ENCODE peak calls at places on chromosomes 3 and 15, in seven cellular contexts. One of them, this sample, is unnamed.

GRCh38 chr15:93854088-93854487 is 377.3 kb upstream of the MCTP2 start:
- DNase-seq in effector memory CD4-positive, alpha-beta T cell: no peak
- DNase-seq in A549: no peak
- DNase-seq in esophagus squamous epithelium: no peak
- DNase-seq in pancreas: no peak
- DNase-seq in mammary epithelial cell: no peak
- DNase-seq in HepG2: no peak
- DNase-seq in this sample: no peak

GRCh38 chr3:58667229-58667628 is 655 bp upstream of the FAM3D start:
- DNase-seq in HepG2: no peak
- DNase-seq in A549: no peak
- DNase-seq in effector memory CD4-positive, alpha-beta T cell: no peak
- DNase-seq in mammary epithelial cell: no peak
- DNase-seq in esophagus squamous epithelium: no peak
- DNase-seq in pancreas: no peak
- DNase-seq in this sample: no peak

GRCh38 chr3:171672124-171672523 is 138.2 kb downstream of the PLD1 start:
- DNase-seq in A549: no peak
- DNase-seq in pancreas: no peak
- DNase-seq in HepG2: no peak
- DNase-seq in effector memory CD4-positive, alpha-beta T cell: no peak
- DNase-seq in esophagus squamous epithelium: no peak
- DNase-seq in mammary epithelial cell: no peak
- DNase-seq in this sample: no peak

GRCh38 chr3:175646865-175647264 is 787.7 kb downstream of the NAALADL2 start:
- DNase-seq in effector memory CD4-positive, alpha-beta T cell: no peak
- DNase-seq in HepG2: no peak
- DNase-seq in A549: no peak
- DNase-seq in pancreas: no peak
- DNase-seq in mammary epithelial cell: no peak
- DNase-seq in esophagus squamous epithelium: no peak
- DNase-seq in this sample: no peak

GRCh38 chr15:64896371-64897069 is 15.2 kb upstream of the ANKDD1A start:
- DNase-seq in effector memory CD4-positive, alpha-beta T cell: no peak
- DNase-seq in HepG2: no peak
- DNase-seq in esophagus squamous epithelium: no peak
- DNase-seq in pancreas: no peak
- DNase-seq in A549: no peak
- DNase-seq in mammary epithelial cell: no peak
- DNase-seq in this sample: no peak

GRCh38 chr3:165837058-165837525 is at the start of gene BCHE:
- DNase-seq in effector memory CD4-positive, alpha-beta T cell: no peak
- DNase-seq in mammary epithelial cell: no peak
- DNase-seq in esophagus squamous epithelium: no peak
- DNase-seq in HepG2: no peak
- DNase-seq in A549: peak
- DNase-seq in pancreas: peak
- DNase-seq in this sample: peak

GRCh38 chr3:166425900-166426611 is 588.8 kb upstream of the BCHE start:
- DNase-seq in esophagus squamous epithelium: no peak
- DNase-seq in effector memory CD4-positive, alpha-beta T cell: no peak
- DNase-seq in A549: no peak
- DNase-seq in pancreas: no peak
- DNase-seq in mammary epithelial cell: no peak
- DNase-seq in HepG2: peak
- DNase-seq in this sample: no peak

GRCh38 chr3:138381413-138381901 is 33.1 kb downstream of the MRAS start:
- DNase-seq in mammary epithelial cell: no peak
- DNase-seq in esophagus squamous epithelium: no peak
- DNase-seq in HepG2: no peak
- DNase-seq in A549: no peak
- DNase-seq in pancreas: no peak
- DNase-seq in effector memory CD4-positive, alpha-beta T cell: no peak
- DNase-seq in this sample: no peak

GRCh38 chr3:144055604-144056003 is 84.0 kb downstream of the DIPK2A start:
- DNase-seq in esophagus squamous epithelium: no peak
- DNase-seq in pancreas: no peak
- DNase-seq in effector memory CD4-positive, alpha-beta T cell: no peak
- DNase-seq in A549: no peak
- DNase-seq in HepG2: no peak
- DNase-seq in mammary epithelial cell: no peak
- DNase-seq in this sample: no peak

GRCh38 chr3:39519554-39519953 is 52.1 kb downstream of the MOBP start:
- DNase-seq in effector memory CD4-positive, alpha-beta T cell: no peak
- DNase-seq in HepG2: no peak
- DNase-seq in pancreas: no peak
- DNase-seq in mammary epithelial cell: no peak
- DNase-seq in A549: no peak
- DNase-seq in esophagus squamous epithelium: no peak
- DNase-seq in this sample: no peak

GRCh38 chr15:58146734-58147133 is 8.6 kb downstream of the AQP9 start:
- DNase-seq in esophagus squamous epithelium: no peak
- DNase-seq in pancreas: no peak
- DNase-seq in effector memory CD4-positive, alpha-beta T cell: no peak
- DNase-seq in A549: peak
- DNase-seq in mammary epithelial cell: peak
- DNase-seq in HepG2: no peak
- DNase-seq in this sample: no peak

GRCh38 chr3:2446146-2446545 is 347.5 kb downstream of the CNTN4 start:
- DNase-seq in HepG2: no peak
- DNase-seq in mammary epithelial cell: no peak
- DNase-seq in pancreas: no peak
- DNase-seq in esophagus squamous epithelium: no peak
- DNase-seq in effector memory CD4-positive, alpha-beta T cell: no peak
- DNase-seq in A549: no peak
- DNase-seq in this sample: no peak

GRCh38 chr3:50515565-50516047 is 12.2 kb upstream of the CACNA2D2 start:
- DNase-seq in pancreas: no peak
- DNase-seq in effector memory CD4-positive, alpha-beta T cell: no peak
- DNase-seq in mammary epithelial cell: no peak
- DNase-seq in A549: no peak
- DNase-seq in esophagus squamous epithelium: no peak
- DNase-seq in HepG2: peak
- DNase-seq in this sample: no peak

GRCh38 chr3:71542548-71543370 is 40.8 kb downstream of the FOXP1 start:
- DNase-seq in HepG2: no peak
- DNase-seq in effector memory CD4-positive, alpha-beta T cell: no peak
- DNase-seq in A549: peak
- DNase-seq in pancreas: no peak
- DNase-seq in mammary epithelial cell: peak
- DNase-seq in esophagus squamous epithelium: peak
- DNase-seq in this sample: peak

GRCh38 chr3:72164635-72164978 is 379.7 kb upstream of the PROK2 start:
- DNase-seq in HepG2: no peak
- DNase-seq in esophagus squamous epithelium: no peak
- DNase-seq in pancreas: no peak
- DNase-seq in effector memory CD4-positive, alpha-beta T cell: no peak
- DNase-seq in A549: no peak
- DNase-seq in mammary epithelial cell: no peak
- DNase-seq in this sample: no peak

GRCh38 chr3:138327831-138328230 is 1.8 kb downstream of the NME9 start:
- DNase-seq in mammary epithelial cell: peak
- DNase-seq in effector memory CD4-positive, alpha-beta T cell: no peak
- DNase-seq in HepG2: no peak
- DNase-seq in pancreas: no peak
- DNase-seq in A549: no peak
- DNase-seq in esophagus squamous epithelium: no peak
- DNase-seq in this sample: no peak

GRCh38 chr3:129023909-129024308 is 22.8 kb downstream of the EFCC1 start:
- DNase-seq in pancreas: no peak
- DNase-seq in mammary epithelial cell: no peak
- DNase-seq in HepG2: no peak
- DNase-seq in esophagus squamous epithelium: no peak
- DNase-seq in A549: peak
- DNase-seq in effector memory CD4-positive, alpha-beta T cell: no peak
- DNase-seq in this sample: no peak

GRCh38 chr15:29822100-29822684 is at the start of gene TJP1:
- DNase-seq in esophagus squamous epithelium: no peak
- DNase-seq in mammary epithelial cell: peak
- DNase-seq in A549: peak
- DNase-seq in effector memory CD4-positive, alpha-beta T cell: no peak
- DNase-seq in pancreas: peak
- DNase-seq in HepG2: peak
- DNase-seq in this sample: no peak

GRCh38 chr15:44101944-44102343 is 93.1 kb downstream of the FRMD5 start:
- DNase-seq in A549: peak
- DNase-seq in mammary epithelial cell: peak
- DNase-seq in esophagus squamous epithelium: no peak
- DNase-seq in pancreas: no peak
- DNase-seq in effector memory CD4-positive, alpha-beta T cell: no peak
- DNase-seq in HepG2: peak
- DNase-seq in this sample: no peak

GRCh38 chr3:183745300-183746098 is 47.9 kb downstream of the YEATS2 start:
- DNase-seq in pancreas: no peak
- DNase-seq in esophagus squamous epithelium: no peak
- DNase-seq in A549: peak
- DNase-seq in HepG2: peak
- DNase-seq in effector memory CD4-positive, alpha-beta T cell: no peak
- DNase-seq in mammary epithelial cell: no peak
- DNase-seq in this sample: no peak

GRCh38 chr15:77599357-77599756 is 33.4 kb downstream of the LINGO1 start:
- DNase-seq in pancreas: no peak
- DNase-seq in mammary epithelial cell: no peak
- DNase-seq in A549: no peak
- DNase-seq in esophagus squamous epithelium: no peak
- DNase-seq in effector memory CD4-positive, alpha-beta T cell: no peak
- DNase-seq in HepG2: no peak
- DNase-seq in this sample: no peak

GRCh38 chr3:38500688-38501417 is 4.7 kb downstream of the EXOG start:
- DNase-seq in effector memory CD4-positive, alpha-beta T cell: no peak
- DNase-seq in mammary epithelial cell: no peak
- DNase-seq in A549: no peak
- DNase-seq in pancreas: no peak
- DNase-seq in esophagus squamous epithelium: no peak
- DNase-seq in HepG2: no peak
- DNase-seq in this sample: no peak

GRCh38 chr3:38496131-38496910 is at the start of gene EXOG:
- DNase-seq in effector memory CD4-positive, alpha-beta T cell: peak
- DNase-seq in A549: peak
- DNase-seq in esophagus squamous epithelium: peak
- DNase-seq in HepG2: peak
- DNase-seq in mammary epithelial cell: peak
- DNase-seq in pancreas: peak
- DNase-seq in this sample: peak

GRCh38 chr3:38493019-38493418 is 3.1 kb upstream of the EXOG start:
- DNase-seq in HepG2: no peak
- DNase-seq in esophagus squamous epithelium: no peak
- DNase-seq in A549: no peak
- DNase-seq in pancreas: no peak
- DNase-seq in mammary epithelial cell: no peak
- DNase-seq in effector memory CD4-positive, alpha-beta T cell: no peak
- DNase-seq in this sample: peak

GRCh38 chr3:38491215-38491614 is 4.9 kb upstream of the EXOG start:
- DNase-seq in esophagus squamous epithelium: no peak
- DNase-seq in mammary epithelial cell: no peak
- DNase-seq in A549: no peak
- DNase-seq in pancreas: no peak
- DNase-seq in HepG2: no peak
- DNase-seq in effector memory CD4-positive, alpha-beta T cell: no peak
- DNase-seq in this sample: no peak

GRCh38 chr3:38497026-38497425 is 886 bp downstream of the EXOG start:
- DNase-seq in HepG2: no peak
- DNase-seq in mammary epithelial cell: peak
- DNase-seq in A549: no peak
- DNase-seq in effector memory CD4-positive, alpha-beta T cell: no peak
- DNase-seq in pancreas: no peak
- DNase-seq in esophagus squamous epithelium: no peak
- DNase-seq in this sample: no peak
- H3K4me3 ChIP-seq in HepG2: peak
- H3K4me3 ChIP-seq in mammary epithelial cell: peak
- H3K4me3 ChIP-seq in A549: peak
- H3K4me3 ChIP-seq in effector memory CD4-positive, alpha-beta T cell: peak
- H3K4me3 ChIP-seq in pancreas: peak
- H3K4me3 ChIP-seq in esophagus squamous epithelium: peak
- H3K4me3 ChIP-seq in this sample: peak

DNA sequence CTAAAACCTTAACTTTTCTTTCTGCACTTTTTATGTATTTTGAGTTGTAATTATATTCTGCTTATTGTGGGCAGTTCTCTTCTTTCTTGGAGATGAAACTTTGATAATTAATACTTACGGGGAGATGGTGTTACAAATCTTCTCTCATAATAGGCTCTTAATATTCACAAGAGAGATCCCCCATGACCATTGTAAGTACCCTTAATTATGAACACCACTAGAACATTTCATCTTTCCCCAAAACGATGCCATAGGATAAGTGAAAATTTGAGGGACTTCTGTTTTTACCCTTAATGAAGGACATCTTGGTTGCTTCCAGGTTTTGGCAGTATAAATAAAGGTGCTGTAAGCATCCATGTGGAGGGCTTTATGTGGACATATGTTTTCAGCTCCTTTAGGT is 60.7 kb downstream of the PIAS1 start:
- DNase-seq in effector memory CD4-positive, alpha-beta T cell: no peak
- DNase-seq in A549: no peak
- DNase-seq in pancreas: no peak
- DNase-seq in esophagus squamous epithelium: no peak
- DNase-seq in mammary epithelial cell: no peak
- DNase-seq in HepG2: no peak
- DNase-seq in this sample: no peak
- H3K4me3 ChIP-seq in effector memory CD4-positive, alpha-beta T cell: no peak
- H3K4me3 ChIP-seq in A549: peak
- H3K4me3 ChIP-seq in pancreas: peak
- H3K4me3 ChIP-seq in esophagus squamous epithelium: peak
- H3K4me3 ChIP-seq in mammary epithelial cell: peak
- H3K4me3 ChIP-seq in HepG2: no peak
- H3K4me3 ChIP-seq in this sample: no peak

GRCh38 chr3:28042707-28043106 is 198.7 kb upstream of the CMC1 start:
- DNase-seq in pancreas: no peak
- DNase-seq in HepG2: no peak
- DNase-seq in mammary epithelial cell: no peak
- DNase-seq in effector memory CD4-positive, alpha-beta T cell: no peak
- DNase-seq in A549: no peak
- DNase-seq in esophagus squamous epithelium: no peak
- DNase-seq in this sample: no peak

GRCh38 chr3:28039234-28039633 is 202.2 kb upstream of the CMC1 start:
- DNase-seq in effector memory CD4-positive, alpha-beta T cell: no peak
- DNase-seq in pancreas: no peak
- DNase-seq in mammary epithelial cell: no peak
- DNase-seq in esophagus squamous epithelium: no peak
- DNase-seq in HepG2: no peak
- DNase-seq in A549: no peak
- DNase-seq in this sample: no peak

GRCh38 chr3:28039829-28040228 is 201.6 kb upstream of the CMC1 start:
- DNase-seq in A549: no peak
- DNase-seq in HepG2: no peak
- DNase-seq in effector memory CD4-positive, alpha-beta T cell: no peak
- DNase-seq in mammary epithelial cell: peak
- DNase-seq in pancreas: no peak
- DNase-seq in esophagus squamous epithelium: no peak
- DNase-seq in this sample: no peak

GRCh38 chr3:28036599-28037575 is 204.5 kb upstream of the CMC1 start:
- DNase-seq in effector memory CD4-positive, alpha-beta T cell: no peak
- DNase-seq in A549: no peak
- DNase-seq in esophagus squamous epithelium: no peak
- DNase-seq in HepG2: no peak
- DNase-seq in pancreas: no peak
- DNase-seq in mammary epithelial cell: no peak
- DNase-seq in this sample: no peak

GRCh38 chr3:28042095-28042635 is 199.3 kb upstream of the CMC1 start:
- DNase-seq in mammary epithelial cell: no peak
- DNase-seq in pancreas: no peak
- DNase-seq in effector memory CD4-positive, alpha-beta T cell: no peak
- DNase-seq in A549: no peak
- DNase-seq in esophagus squamous epithelium: no peak
- DNase-seq in HepG2: no peak
- DNase-seq in this sample: no peak
- H3K4me3 ChIP-seq in mammary epithelial cell: no peak
- H3K4me3 ChIP-seq in pancreas: no peak
- H3K4me3 ChIP-seq in effector memory CD4-positive, alpha-beta T cell: no peak
- H3K4me3 ChIP-seq in A549: no peak
- H3K4me3 ChIP-seq in esophagus squamous epithelium: no peak
- H3K4me3 ChIP-seq in HepG2: no peak
- H3K4me3 ChIP-seq in this sample: no peak

GRCh38 chr3:160224811-160225180 is 426 bp upstream of the C3orf80 start:
- DNase-seq in A549: no peak
- DNase-seq in esophagus squamous epithelium: no peak
- DNase-seq in effector memory CD4-positive, alpha-beta T cell: no peak
- DNase-seq in mammary epithelial cell: no peak
- DNase-seq in pancreas: no peak
- DNase-seq in HepG2: no peak
- DNase-seq in this sample: no peak
- H3K4me3 ChIP-seq in A549: peak
- H3K4me3 ChIP-seq in esophagus squamous epithelium: peak
- H3K4me3 ChIP-seq in effector memory CD4-positive, alpha-beta T cell: peak
- H3K4me3 ChIP-seq in mammary epithelial cell: peak
- H3K4me3 ChIP-seq in pancreas: peak
- H3K4me3 ChIP-seq in HepG2: peak
- H3K4me3 ChIP-seq in this sample: peak

This sample was measured in skeletal muscle cell.